ENCODE peak calls at places on chromosomes 7 and 10, in five cellular contexts. B is RWPE2, T is HCT116, M is Panc1, P is PC-9. A is an unnamed sample.

GRCh38 chr10:78338717-78339116 is 305.1 kb downstream of the RPS24 start:
- DNase-seq in B (peak), T (no peak), M (no peak), P (no peak), A (no peak)

GRCh38 chr7:14095233-14095950 is 105.9 kb upstream of the ETV1 start:
- DNase-seq in B (no peak), T (no peak), M (peak), P (no peak), A (no peak)

GRCh38 chr10:113228570-113228969 is 278.5 kb downstream of the TCF7L2 start:
- DNase-seq in B (no peak), T (no peak), M (no peak), P (no peak), A (peak)

GRCh38 chr10:11036424-11037011 is 18.8 kb downstream of the CELF2 start:
- DNase-seq in B (no peak), T (no peak), M (peak), P (peak), A (peak)

GRCh38 chr10:86371691-86372090 is 5.1 kb upstream of the GRID1 start:
- DNase-seq in B (peak), T (no peak), M (no peak), P (no peak), A (no peak)

GRCh38 chr10:5565671-5566581 is 41.2 kb downstream of the CALML3 start:
- DNase-seq in B (peak), T (no peak), M (no peak), P (no peak), A (peak)

GRCh38 chr10:49091450-49092210 is 23.7 kb downstream of the VSTM4 start:
- DNase-seq in B (no peak), T (no peak), M (no peak), P (no peak), A (no peak)

GRCh38 chr10:64430690-64431323 is 909.6 kb downstream of the REEP3 start:
- DNase-seq in B (no peak), T (peak), M (peak), P (no peak), A (no peak)

GRCh38 chr7:33055147-33055546 is 7.4 kb downstream of the NT5C3A start:
- DNase-seq in B (no peak), T (no peak), M (no peak), P (no peak), A (no peak)

GRCh38 chr7:156949541-156950380 is at the start of gene NOM1:
- DNase-seq in B (no peak), T (peak), M (peak), P (peak), A (peak)

GRCh38 chr7:20797174-20798080 is 10.7 kb upstream of the SP8 start:
- DNase-seq in B (no peak), T (no peak), M (no peak), P (no peak), A (no peak)

GRCh38 chr10:63409465-63410027 is 56.2 kb downstream of the JMJD1C start:
- DNase-seq in B (no peak), T (no peak), M (no peak), P (no peak), A (peak)

GRCh38 chr10:356452-356851 is 221.2 kb downstream of the ZMYND11 start:
- DNase-seq in B (no peak), T (no peak), M (no peak), P (no peak), A (no peak)
- TF ChIP-seq CTCF in B (peak), T (no peak), M (no peak), P (no peak), A (no peak)

GRCh38 chr7:68833442-68833841 is 764.8 kb upstream of the AUTS2 start:
- DNase-seq in B (no peak), T (no peak), M (no peak), P (no peak), A (no peak)

GRCh38 chr7:68841004-68841403 is 757.3 kb upstream of the AUTS2 start:
- DNase-seq in B (no peak), T (no peak), M (no peak), P (no peak), A (no peak)

GRCh38 chr7:68839014-68839413 is 759.3 kb upstream of the AUTS2 start:
- DNase-seq in B (no peak), T (no peak), M (no peak), P (no peak), A (no peak)
- H3K4me3 ChIP-seq in B (no peak), T (no peak), M (no peak), P (no peak), A (no peak)

GRCh38 chr7:84490661-84491060 is 296.1 kb upstream of the SEMA3A start:
- DNase-seq in B (no peak), T (no peak), M (no peak), P (no peak), A (peak)

GRCh38 chr7:84492128-84492527 is 297.5 kb upstream of the SEMA3A start:
- DNase-seq in B (no peak), T (no peak), M (no peak), P (no peak), A (no peak)

GRCh38 chr7:84497873-84498272 is 303.3 kb upstream of the SEMA3A start:
- DNase-seq in B (no peak), T (no peak), M (no peak), P (no peak), A (peak)

GRCh38 chr7:84492565-84493034 is 298.0 kb upstream of the SEMA3A start:
- DNase-seq in B (no peak), T (no peak), M (no peak), P (no peak), A (peak)
- TF ChIP-seq CTCF in B (no peak), T (no peak), M (no peak), P (no peak), A (no peak)

DNA sequence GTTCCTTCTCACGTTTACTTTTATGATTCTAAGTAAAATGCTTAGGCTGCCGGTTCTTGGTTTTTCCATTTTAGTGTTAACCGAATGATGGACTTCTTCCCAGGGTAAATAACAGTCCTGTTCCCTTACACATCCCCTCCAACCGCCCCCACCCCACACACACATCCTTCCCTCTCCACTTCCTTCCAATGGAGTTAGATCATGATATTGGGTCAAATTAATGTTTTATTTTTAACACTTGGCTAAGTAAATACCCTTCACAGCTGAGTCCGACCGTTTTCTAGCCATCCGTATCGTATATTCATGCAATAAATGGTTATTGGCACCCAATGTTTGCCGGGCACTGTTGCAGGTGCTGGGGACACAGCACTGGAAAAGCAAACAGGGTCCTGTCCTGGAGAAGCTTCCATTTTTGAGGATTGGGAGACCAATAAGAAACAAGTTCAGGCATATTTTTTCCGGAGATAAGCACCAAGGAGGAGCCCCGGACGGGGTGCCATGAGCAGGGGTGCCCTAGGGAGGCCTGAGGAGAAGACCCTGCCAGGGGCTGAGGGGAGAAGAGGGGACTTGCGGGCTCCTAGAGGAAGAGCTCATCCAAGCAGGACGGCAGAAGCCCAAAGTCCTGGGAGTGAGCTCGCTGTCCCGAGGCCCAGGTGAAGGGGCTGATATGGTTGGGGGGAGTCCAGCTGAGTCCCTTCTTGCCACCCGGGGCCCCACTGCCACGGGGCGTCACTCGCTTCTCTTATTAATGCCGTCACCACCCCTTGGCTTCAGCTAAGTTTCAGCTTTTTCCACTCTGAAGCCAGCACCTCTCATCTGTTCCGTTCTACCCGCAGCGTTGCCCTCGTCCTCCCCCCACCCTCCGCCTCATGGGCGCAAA is 126.0 kb upstream of the RET start:
- DNase-seq in B (no peak), T (no peak), M (no peak), P (no peak), A (no peak)
- H3K4me3 ChIP-seq in B (no peak), T (no peak), M (no peak), P (no peak), A (no peak)

GRCh38 chr7:35253680-35254495 is at the start of gene TBX20:
- DNase-seq in B (no peak), T (no peak), M (no peak), P (no peak), A (peak)
- TF ChIP-seq CTCF in B (no peak), T (no peak), M (no peak), P (no peak), A (no peak)

GRCh38 chr7:43915907-43916306 is 9.5 kb upstream of the URGCP start:
- DNase-seq in B (no peak), T (no peak), M (no peak), P (no peak), A (no peak)
- H3K4me3 ChIP-seq in B (no peak), T (no peak), M (no peak), P (no peak), A (no peak)

DNA sequence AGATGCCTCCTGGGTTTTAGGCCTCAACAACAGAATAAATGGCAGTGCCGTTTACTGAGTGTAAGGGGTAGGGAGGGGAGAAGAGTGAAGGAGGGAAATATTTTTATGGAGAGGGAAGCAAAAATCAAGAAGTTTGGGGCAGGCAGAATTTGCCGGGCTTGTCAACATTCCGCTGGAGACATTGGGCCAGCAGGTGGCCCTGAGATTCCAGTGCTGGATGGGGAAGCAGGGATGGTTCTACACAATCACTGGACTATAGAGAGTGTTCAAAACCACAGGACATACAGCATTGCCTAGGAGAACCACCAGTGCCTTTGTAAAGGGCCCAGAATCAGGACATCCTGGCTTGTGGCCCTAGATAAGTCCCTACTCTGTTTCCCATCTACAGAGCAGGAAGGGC is 598.6 kb upstream of the MGMT start:
- DNase-seq in B (no peak), T (no peak), M (no peak), P (no peak), A (no peak)
- TF ChIP-seq CTCF in B (no peak), T (no peak), M (no peak), P (no peak), A (no peak)

GRCh38 chr7:73768661-73769480 is 1.2 kb downstream of the CLDN3 start:
- DNase-seq in B (no peak), T (no peak), M (no peak), P (no peak), A (no peak)

GRCh38 chr7:73769481-73770001 is 529 bp downstream of the CLDN3 start:
- DNase-seq in B (no peak), T (no peak), M (no peak), P (no peak), A (no peak)

GRCh38 chr7:73770002-73770859 is at the start of gene CLDN3:
- DNase-seq in B (no peak), T (peak), M (no peak), P (peak), A (no peak)

GRCh38 chr7:73773700-73774517 is 3.8 kb upstream of the CLDN3 start:
- DNase-seq in B (no peak), T (no peak), M (no peak), P (peak), A (no peak)

DNA sequence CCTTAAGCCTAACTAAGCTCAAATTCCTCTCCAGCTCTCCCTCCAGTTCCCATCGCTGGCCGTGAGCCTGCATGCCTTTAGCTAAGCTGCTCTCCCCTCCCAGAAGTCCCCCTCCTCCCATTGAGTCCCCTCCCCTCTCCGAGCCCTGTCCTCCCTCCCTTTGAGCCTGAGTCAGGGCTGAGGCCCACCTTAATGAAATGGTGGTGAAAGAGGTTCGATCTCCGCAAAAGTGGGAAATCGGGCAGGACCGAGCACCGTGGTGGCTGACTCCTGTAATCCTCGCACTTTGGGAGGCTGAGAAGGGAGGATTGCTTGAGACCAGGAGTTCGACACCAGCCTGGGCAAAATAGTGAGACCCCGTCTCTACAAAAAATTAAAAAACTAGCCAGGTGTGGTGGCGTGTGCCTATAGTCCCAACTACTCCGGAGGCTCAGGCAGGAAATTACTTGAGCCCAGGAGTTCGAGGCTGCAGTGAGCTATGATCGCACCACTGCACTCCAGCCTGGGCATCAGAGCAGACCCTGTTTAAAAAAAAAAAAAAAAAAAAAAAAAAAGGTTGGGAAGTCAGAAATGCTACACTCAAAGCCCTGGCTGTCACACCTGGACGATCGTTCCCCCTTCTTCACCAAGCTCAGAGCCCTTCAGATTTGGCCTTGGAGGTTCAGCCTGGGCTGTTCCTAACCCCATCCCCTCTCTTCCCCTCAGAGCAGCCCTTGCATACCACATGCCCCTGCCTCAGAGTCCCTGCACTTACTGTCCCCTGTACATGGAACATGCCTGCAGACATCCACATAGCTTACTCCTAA is 993 bp upstream of the CLDN3 start:
- DNase-seq in B (no peak), T (no peak), M (no peak), P (no peak), A (no peak)
- H3K4me3 ChIP-seq in B (no peak), T (peak), M (peak), P (peak), A (no peak)

A was measured in fibroblast of villous mesenchyme.